ENCODE peak calls at places on chromosomes 16 and 17, in six cellular contexts. One of them, this sample, is unnamed.
A peak's percentile ranks its signal among the peaks of the same experiment; 100 is the strongest.

GRCh38 chr17:60421273-60422161 is 772 bp upstream of the CHCT1 start:
- DNase-seq in H1: peak; percentile 38
- DNase-seq in foreskin keratinocyte: no peak
- DNase-seq in CD4-positive, CD25-positive, alpha-beta regulatory T cell: peak; percentile 69
- DNase-seq in substantia nigra: peak; percentile 37
- DNase-seq in sigmoid colon: peak; percentile 81
- DNase-seq in this sample: peak; percentile 77

GRCh38 chr17:29574732-29575510 is 6.4 kb downstream of the TP53I13 start:
- DNase-seq in H1: no peak
- DNase-seq in foreskin keratinocyte: no peak
- DNase-seq in CD4-positive, CD25-positive, alpha-beta regulatory T cell: no peak
- DNase-seq in substantia nigra: no peak
- DNase-seq in sigmoid colon: peak; percentile 58
- DNase-seq in this sample: no peak

GRCh38 chr17:2931901-2932300 is 131.5 kb downstream of the OR1D5 start:
- DNase-seq in H1: no peak
- DNase-seq in foreskin keratinocyte: no peak
- DNase-seq in CD4-positive, CD25-positive, alpha-beta regulatory T cell: no peak
- DNase-seq in substantia nigra: no peak
- DNase-seq in sigmoid colon: no peak
- DNase-seq in this sample: no peak

GRCh38 chr16:14180431-14181059 is 109.4 kb downstream of the MRTFB start:
- DNase-seq in H1: no peak
- DNase-seq in foreskin keratinocyte: no peak
- DNase-seq in CD4-positive, CD25-positive, alpha-beta regulatory T cell: no peak
- DNase-seq in substantia nigra: no peak
- DNase-seq in sigmoid colon: no peak
- DNase-seq in this sample: no peak

GRCh38 chr17:50836826-50837225 is 1.4 kb downstream of the WFIKKN2 start:
- DNase-seq in H1: no peak
- DNase-seq in foreskin keratinocyte: no peak
- DNase-seq in CD4-positive, CD25-positive, alpha-beta regulatory T cell: no peak
- DNase-seq in substantia nigra: no peak
- DNase-seq in sigmoid colon: no peak
- DNase-seq in this sample: no peak

GRCh38 chr16:2029350-2029749 is 2.6 kb downstream of the NHERF2 start:
- DNase-seq in H1: no peak
- DNase-seq in foreskin keratinocyte: no peak
- DNase-seq in CD4-positive, CD25-positive, alpha-beta regulatory T cell: no peak
- DNase-seq in substantia nigra: no peak
- DNase-seq in sigmoid colon: no peak
- DNase-seq in this sample: no peak

GRCh38 chr16:65909310-65910050 is 457.0 kb upstream of the CDH5 start:
- DNase-seq in H1: no peak
- DNase-seq in foreskin keratinocyte: no peak
- DNase-seq in CD4-positive, CD25-positive, alpha-beta regulatory T cell: no peak
- DNase-seq in substantia nigra: no peak
- DNase-seq in sigmoid colon: no peak
- DNase-seq in this sample: no peak

GRCh38 chr16:17038415-17038814 is 432.3 kb downstream of the XYLT1 start:
- DNase-seq in H1: no peak
- DNase-seq in foreskin keratinocyte: no peak
- DNase-seq in CD4-positive, CD25-positive, alpha-beta regulatory T cell: no peak
- DNase-seq in substantia nigra: no peak
- DNase-seq in sigmoid colon: no peak
- DNase-seq in this sample: no peak

GRCh38 chr16:49587051-49587450 is 213.4 kb downstream of the C16orf78 start:
- DNase-seq in H1: no peak
- DNase-seq in foreskin keratinocyte: no peak
- DNase-seq in CD4-positive, CD25-positive, alpha-beta regulatory T cell: no peak
- DNase-seq in substantia nigra: no peak
- DNase-seq in sigmoid colon: peak; percentile 29
- DNase-seq in this sample: no peak

GRCh38 chr16:77373726-77374125 is 61.1 kb downstream of the ADAMTS18 start:
- DNase-seq in H1: no peak
- DNase-seq in foreskin keratinocyte: no peak
- DNase-seq in CD4-positive, CD25-positive, alpha-beta regulatory T cell: no peak
- DNase-seq in substantia nigra: no peak
- DNase-seq in sigmoid colon: no peak
- DNase-seq in this sample: no peak

GRCh38 chr16:12207939-12208338 is 231.4 kb downstream of the SNX29 start:
- DNase-seq in H1: no peak
- DNase-seq in foreskin keratinocyte: no peak
- DNase-seq in CD4-positive, CD25-positive, alpha-beta regulatory T cell: no peak
- DNase-seq in substantia nigra: no peak
- DNase-seq in sigmoid colon: no peak
- DNase-seq in this sample: no peak

DNA sequence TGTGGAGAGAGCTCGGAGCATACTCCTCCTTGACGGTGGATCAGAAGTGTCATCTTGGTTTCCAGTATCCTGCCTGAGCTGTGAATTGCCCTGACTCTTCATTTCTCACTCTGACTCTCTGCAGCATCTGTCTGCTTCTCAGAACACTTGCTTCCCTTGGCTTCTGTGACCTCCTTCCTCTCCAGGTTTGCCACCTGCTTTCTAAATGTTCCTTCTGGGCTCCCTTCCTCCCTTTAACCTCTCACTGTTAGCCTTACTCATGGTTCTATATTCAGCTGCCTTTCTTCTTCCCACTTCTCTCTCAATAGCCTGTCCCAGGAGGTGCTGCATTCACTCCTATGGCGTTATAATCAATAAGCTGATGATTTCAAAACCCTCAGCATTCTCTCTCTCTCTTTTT is 11.2 kb upstream of the PRKAR1A start:
- DNase-seq in H1: no peak
- DNase-seq in foreskin keratinocyte: no peak
- DNase-seq in CD4-positive, CD25-positive, alpha-beta regulatory T cell: no peak
- DNase-seq in substantia nigra: no peak
- DNase-seq in sigmoid colon: no peak
- DNase-seq in this sample: no peak
- H3K27ac ChIP-seq in H1: no peak overlapping the region
- H3K27ac ChIP-seq in foreskin keratinocyte: no peak overlapping the region
- H3K27ac ChIP-seq in CD4-positive, CD25-positive, alpha-beta regulatory T cell: no peak overlapping the region
- H3K27ac ChIP-seq in substantia nigra: no peak overlapping the region
- H3K27ac ChIP-seq in sigmoid colon: no peak overlapping the region
- H3K27ac ChIP-seq in this sample: no peak overlapping the region

GRCh38 chr16:29147710-29148425 is 163.0 kb downstream of the LAT start:
- DNase-seq in H1: no peak
- DNase-seq in foreskin keratinocyte: no peak
- DNase-seq in CD4-positive, CD25-positive, alpha-beta regulatory T cell: no peak
- DNase-seq in substantia nigra: no peak
- DNase-seq in sigmoid colon: no peak
- DNase-seq in this sample: no peak
- H3K27ac ChIP-seq in H1: no peak overlapping the region
- H3K27ac ChIP-seq in foreskin keratinocyte: no peak overlapping the region
- H3K27ac ChIP-seq in CD4-positive, CD25-positive, alpha-beta regulatory T cell: peak overlapping the region; percentile 88
- H3K27ac ChIP-seq in substantia nigra: no peak overlapping the region
- H3K27ac ChIP-seq in sigmoid colon: no peak overlapping the region
- H3K27ac ChIP-seq in this sample: peak overlapping the region; percentile 80

DNA sequence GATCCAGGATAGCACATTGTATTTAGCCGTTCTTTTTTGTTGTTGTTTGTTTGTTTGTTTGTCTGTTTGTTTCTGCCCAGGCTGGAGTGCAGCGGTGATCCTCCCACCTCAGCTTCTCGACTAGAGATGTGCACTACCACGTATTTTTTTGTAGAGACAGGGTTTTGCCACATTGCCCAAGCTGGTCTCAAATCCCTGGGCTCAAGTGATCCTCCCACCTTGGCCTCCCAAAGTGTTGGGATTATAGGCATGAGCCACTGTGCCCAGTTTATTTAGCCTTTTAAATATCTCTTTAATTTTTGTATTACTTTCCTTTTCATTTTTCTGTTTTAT is 9.2 kb upstream of the NLRC5 start:
- DNase-seq in H1: no peak
- DNase-seq in foreskin keratinocyte: no peak
- DNase-seq in CD4-positive, CD25-positive, alpha-beta regulatory T cell: no peak
- DNase-seq in substantia nigra: no peak
- DNase-seq in sigmoid colon: no peak
- DNase-seq in this sample: no peak
- H3K27ac ChIP-seq in H1: no peak overlapping the region
- H3K27ac ChIP-seq in foreskin keratinocyte: no peak overlapping the region
- H3K27ac ChIP-seq in CD4-positive, CD25-positive, alpha-beta regulatory T cell: no peak overlapping the region
- H3K27ac ChIP-seq in substantia nigra: no peak overlapping the region
- H3K27ac ChIP-seq in sigmoid colon: no peak overlapping the region
- H3K27ac ChIP-seq in this sample: no peak overlapping the region

GRCh38 chr17:81163703-81164413 is 1.4 kb upstream of the PVALEF start:
- DNase-seq in H1: no peak
- DNase-seq in foreskin keratinocyte: no peak
- DNase-seq in CD4-positive, CD25-positive, alpha-beta regulatory T cell: no peak
- DNase-seq in substantia nigra: no peak
- DNase-seq in sigmoid colon: no peak
- DNase-seq in this sample: no peak
- H3K27ac ChIP-seq in H1: no peak overlapping the region
- H3K27ac ChIP-seq in foreskin keratinocyte: no peak overlapping the region
- H3K27ac ChIP-seq in CD4-positive, CD25-positive, alpha-beta regulatory T cell: no peak overlapping the region
- H3K27ac ChIP-seq in substantia nigra: peak overlapping the region; percentile 98
- H3K27ac ChIP-seq in sigmoid colon: no peak overlapping the region
- H3K27ac ChIP-seq in this sample: no peak overlapping the region

This sample was measured in naive thymus-derived CD4-positive, alpha-beta T cell.